ENCODE peak calls at places on chromosomes 13 and 19, in nine cellular contexts. B, F, D, G, O, J, T, X and Z are unnamed samples.

GRCh38 chr19:47541507-47541906 is 26.6 kb upstream of the NAPA start:
- DNase-seq in O (no peak), D (no peak), T (no peak), X (no peak), G (no peak), F (no peak), J (no peak), B (peak; percentile 3), Z (no peak)

GRCh38 chr13:41004875-41005693 is 14.0 kb downstream of the ELF1 start:
- DNase-seq in G (no peak), O (no peak), F (no peak), B (no peak), T (no peak), D (no peak), J (peak; percentile 31), X (no peak), Z (peak; percentile 26)

GRCh38 chr19:45445139-45445538 is 21.4 kb upstream of the ERCC1 start:
- DNase-seq in O (no peak), X (no peak), G (no peak), F (no peak), T (no peak), D (no peak), J (no peak), B (no peak), Z (no peak)

GRCh38 chr13:101757446-101758039 is 305.1 kb downstream of the ITGBL1 start:
- DNase-seq in G (no peak), B (peak; percentile 19), T (no peak), O (no peak), J (peak; percentile 69), X (no peak), D (no peak), F (no peak), Z (no peak)

GRCh38 chr19:1765182-1765903 is 12.0 kb downstream of the ONECUT3 start:
- DNase-seq in F (no peak), D (no peak), O (no peak), B (no peak), J (no peak), X (no peak), T (no peak), G (no peak), Z (no peak)

GRCh38 chr19:39497850-39498261 is 891 bp upstream of the DLL3 start:
- DNase-seq in G (peak; percentile 25), O (no peak), B (peak; percentile 77), T (no peak), F (no peak), J (peak; percentile 66), D (no peak), X (no peak), Z (peak; percentile 79)

GRCh38 chr19:14073232-14073924 is 792 bp downstream of the MISP3 start:
- DNase-seq in T (peak; percentile 53), F (no peak), J (peak; percentile 59), D (no peak), B (peak; percentile 86), X (peak; percentile 66), G (peak; percentile 81), O (no peak), Z (peak; percentile 82)

GRCh38 chr19:7228935-7229541 is 65.2 kb downstream of the INSR start:
- DNase-seq in F (no peak), J (no peak), X (no peak), G (no peak), O (no peak), T (no peak), B (no peak), D (no peak), Z (no peak)

GRCh38 chr13:56886398-56886797 is 254.3 kb upstream of the PRR20A start:
- DNase-seq in T (no peak), J (no peak), B (no peak), G (no peak), F (no peak), O (no peak), X (no peak), D (no peak), Z (no peak)

GRCh38 chr19:29804493-29804892 is 7.3 kb upstream of the CCNE1 start:
- DNase-seq in G (no peak), J (no peak), F (no peak), O (no peak), X (peak; percentile 11), D (no peak), T (no peak), B (no peak), Z (no peak)

GRCh38 chr19:56015756-56016155 is 29.2 kb downstream of the NLRP5 start:
- DNase-seq in T (no peak), O (no peak), X (no peak), J (peak; percentile 52), F (no peak), D (no peak), G (no peak), B (peak; percentile 0), Z (peak; percentile 24)

GRCh38 chr19:11422163-11423068 is 3.3 kb upstream of the RGL3 start:
- DNase-seq in T (peak; percentile 68), F (no peak), D (peak; percentile 41), X (peak; percentile 62), G (peak; percentile 13), B (peak; percentile 34), O (peak; percentile 83), J (peak; percentile 60), Z (peak; percentile 63)

GRCh38 chr19:47186337-47187022 is 44.5 kb downstream of the BBC3 start:
- DNase-seq in F (no peak), D (no peak), J (no peak), O (no peak), T (no peak), B (peak; percentile 23), X (peak; percentile 83), G (no peak), Z (no peak)

GRCh38 chr19:5644051-5644450 is 21.2 kb downstream of the SAFB start:
- DNase-seq in T (no peak), O (no peak), F (no peak), D (no peak), G (no peak), J (no peak), X (no peak), B (no peak), Z (no peak)

GRCh38 chr13:47901451-47901850 is 99.6 kb downstream of the SUCLA2 start:
- DNase-seq in T (no peak), G (no peak), O (no peak), X (no peak), J (no peak), F (no peak), D (no peak), B (peak; percentile 5), Z (no peak)

GRCh38 chr13:77833331-77833863 is 85.2 kb downstream of the EDNRB start:
- DNase-seq in G (no peak), J (no peak), O (no peak), D (no peak), F (peak; percentile 84), B (no peak), X (no peak), T (no peak), Z (no peak)